ENCODE peak calls at places on chromosomes 12 and 14, in nine cellular contexts. A is pancreas; V is islet precursor cell; O is MCF 10A; K is stimulated activated CD4-positive, alpha-beta T cell treated with anti-CD3 and anti-CD28 coated beads, Interleukin-1b, Interleukin-23, amount 100 ng/mL, for 4 hours; G is activated CD4-positive, CD25-positive, alpha-beta regulatory T cell; S is brain microvascular endothelial cell; N is GM06990; M is NCI-H2029. H is an unnamed sample.

GRCh38 chr12:62166525-62166924 is 93.7 kb upstream of the USP15 start:
- DNase-seq in A (no peak), V (no peak), O (no peak), K (no peak), G (no peak), S (no peak), N (no peak), M (no peak), H (no peak)

GRCh38 chr14:34013714-34014055 is 62.8 kb upstream of the EGLN3 start:
- DNase-seq in A (no peak), V (no peak), O (no peak), K (no peak), G (no peak), S (no peak), N (no peak), M (peak; percentile 72), H (no peak)

GRCh38 chr12:93595336-93595735 is 22.9 kb downstream of the SOCS2 start:
- DNase-seq in A (no peak), V (no peak), O (no peak), K (no peak), G (no peak), S (no peak), N (no peak), M (no peak), H (no peak)

GRCh38 chr12:71721781-71722511 is 32.7 kb upstream of the RAB21 start:
- DNase-seq in A (no peak), V (no peak), O (no peak), K (no peak), G (no peak), S (no peak), N (no peak), M (no peak), H (no peak)

GRCh38 chr12:76586764-76587395 is 27.3 kb upstream of the OSBPL8 start:
- DNase-seq in A (no peak), V (no peak), O (peak; percentile 61), K (peak; percentile 30), G (peak; percentile 3), S (peak; percentile 67), N (peak; percentile 12), M (peak; percentile 6), H (no peak)

GRCh38 chr12:133227281-133227852 is 8.3 kb downstream of the ANHX start:
- DNase-seq in A (no peak), V (peak; percentile 47), O (no peak), K (no peak), G (no peak), S (no peak), N (no peak), M (no peak), H (no peak)

GRCh38 chr12:56373515-56373914 is 10.9 kb upstream of the APOF start:
- DNase-seq in A (no peak), V (no peak), O (no peak), K (no peak), G (no peak), S (no peak), N (no peak), M (no peak), H (no peak)

GRCh38 chr14:74965770-74966153 is 10.4 kb upstream of the PGF start:
- DNase-seq in A (no peak), V (no peak), O (peak; percentile 87), K (no peak), G (no peak), S (no peak), N (no peak), M (no peak), H (no peak)

GRCh38 chr12:85000766-85001165 is 35.3 kb downstream of the TSPAN19 start:
- DNase-seq in A (no peak), V (no peak), O (no peak), K (no peak), G (no peak), S (no peak), N (no peak), M (no peak), H (no peak)

GRCh38 chr12:2137707-2138106 is 84.9 kb downstream of the CACNA1C start:
- DNase-seq in A (no peak), V (no peak), O (no peak), K (no peak), G (no peak), S (no peak), N (no peak), M (no peak), H (no peak)

GRCh38 chr14:102084931-102085330 is 1.9 kb downstream of the HSP90AA1 start:
- DNase-seq in A (no peak), V (no peak), O (no peak), K (no peak), G (no peak), S (no peak), N (no peak), M (no peak), H (no peak)

GRCh38 chr12:79067977-79068376 is 203.4 kb downstream of the SYT1 start:
- DNase-seq in A (no peak), V (no peak), O (no peak), K (no peak), G (no peak), S (no peak), N (no peak), M (no peak), H (no peak)

GRCh38 chr12:94676011-94676709 is 25.8 kb upstream of the TMCC3 start:
- DNase-seq in A (peak; percentile 43), V (peak; percentile 47), O (no peak), K (no peak), G (no peak), S (no peak), N (no peak), M (no peak), H (no peak)

GRCh38 chr12:31849090-31849687 is 110.0 kb upstream of the RESF1 start:
- DNase-seq in A (no peak), V (no peak), O (peak; percentile 49), K (no peak), G (no peak), S (peak; percentile 11), N (no peak), M (no peak), H (no peak)

GRCh38 chr14:92507174-92507768 is 6.3 kb upstream of the RIN3 start:
- DNase-seq in A (no peak), V (no peak), O (peak; percentile 35), K (no peak), G (no peak), S (no peak), N (peak; percentile 62), M (peak; percentile 87), H (no peak)

GRCh38 chr14:104801284-104802119 is 601 bp downstream of the ZBTB42 start:
- DNase-seq in A (no peak), V (no peak), O (no peak), K (no peak), G (no peak), S (no peak), N (no peak), M (no peak), H (no peak)

GRCh38 chr14:81390706-81391105 is 9.4 kb downstream of the STON2 start:
- DNase-seq in A (no peak), V (no peak), O (no peak), K (no peak), G (no peak), S (no peak), N (no peak), M (no peak), H (no peak)

GRCh38 chr14:80390911-80391310 is 179.6 kb upstream of the DIO2 start:
- DNase-seq in A (no peak), V (peak; percentile 92), O (peak; percentile 44), K (no peak), G (no peak), S (peak; percentile 74), N (no peak), M (no peak), H (no peak)

GRCh38 chr14:58864751-58865519 is 227.2 kb downstream of the DACT1 start:
- DNase-seq in A (no peak), V (no peak), O (peak; percentile 61), K (no peak), G (no peak), S (no peak), N (no peak), M (no peak), H (no peak)